ENCODE peak calls at places on chromosomes 4 and X, in eight cellular contexts. One of them, this sample, is unnamed.

GRCh38 chrX:24305905-24306304 is 8.0 kb downstream of the SUPT20HL2 start:
- DNase-seq in breast epithelium: no peak
- DNase-seq in SK-N-SH: no peak
- DNase-seq in K562: no peak
- DNase-seq in suprapubic skin: no peak
- DNase-seq in endothelial cell of umbilical vein: no peak
- DNase-seq in GM23338: no peak
- DNase-seq in HL-60: no peak
- DNase-seq in this sample: no peak

GRCh38 chr4:172826866-172827265 is 341.7 kb upstream of the GALNT7 start:
- DNase-seq in SK-N-SH: no peak
- DNase-seq in suprapubic skin: no peak
- DNase-seq in breast epithelium: no peak
- DNase-seq in GM23338: no peak
- DNase-seq in endothelial cell of umbilical vein: no peak
- DNase-seq in HL-60: no peak
- DNase-seq in K562: no peak
- DNase-seq in this sample: no peak

GRCh38 chr4:23932935-23933334 is 43.1 kb upstream of the PPARGC1A start:
- DNase-seq in K562: no peak
- DNase-seq in breast epithelium: peak; percentile 55
- DNase-seq in suprapubic skin: no peak
- DNase-seq in endothelial cell of umbilical vein: no peak
- DNase-seq in HL-60: no peak
- DNase-seq in SK-N-SH: no peak
- DNase-seq in GM23338: peak; percentile 88
- DNase-seq in this sample: no peak

GRCh38 chr4:55826986-55827385 is 7.4 kb downstream of the EXOC1L start:
- DNase-seq in breast epithelium: no peak
- DNase-seq in K562: no peak
- DNase-seq in SK-N-SH: no peak
- DNase-seq in HL-60: no peak
- DNase-seq in suprapubic skin: no peak
- DNase-seq in endothelial cell of umbilical vein: no peak
- DNase-seq in GM23338: no peak
- DNase-seq in this sample: no peak

GRCh38 chrX:101028562-101028961 is 23.3 kb downstream of the TRMT2B start:
- DNase-seq in endothelial cell of umbilical vein: no peak
- DNase-seq in K562: no peak
- DNase-seq in HL-60: no peak
- DNase-seq in breast epithelium: no peak
- DNase-seq in suprapubic skin: no peak
- DNase-seq in GM23338: no peak
- DNase-seq in SK-N-SH: no peak
- DNase-seq in this sample: no peak

GRCh38 chr4:25160714-25161598 is 707 bp upstream of the SEPSECS start:
- DNase-seq in breast epithelium: no peak
- DNase-seq in endothelial cell of umbilical vein: no peak
- DNase-seq in SK-N-SH: peak; percentile 25
- DNase-seq in K562: peak; percentile 38
- DNase-seq in suprapubic skin: no peak
- DNase-seq in GM23338: no peak
- DNase-seq in HL-60: no peak
- DNase-seq in this sample: no peak

GRCh38 chrX:150581093-150581775 is 12.8 kb downstream of the MTM1 start:
- DNase-seq in HL-60: no peak
- DNase-seq in SK-N-SH: no peak
- DNase-seq in suprapubic skin: no peak
- DNase-seq in GM23338: no peak
- DNase-seq in breast epithelium: no peak
- DNase-seq in K562: no peak
- DNase-seq in endothelial cell of umbilical vein: peak; percentile 11
- DNase-seq in this sample: no peak

GRCh38 chr4:107897823-107898222 is 33.5 kb upstream of the CYP2U1 start:
- DNase-seq in SK-N-SH: no peak
- DNase-seq in K562: no peak
- DNase-seq in GM23338: no peak
- DNase-seq in breast epithelium: no peak
- DNase-seq in suprapubic skin: no peak
- DNase-seq in HL-60: no peak
- DNase-seq in endothelial cell of umbilical vein: peak; percentile 51
- DNase-seq in this sample: no peak

GRCh38 chrX:85052207-85052606 is 48.5 kb downstream of the APOOL start:
- DNase-seq in K562: no peak
- DNase-seq in breast epithelium: no peak
- DNase-seq in suprapubic skin: no peak
- DNase-seq in endothelial cell of umbilical vein: peak; percentile 0
- DNase-seq in HL-60: no peak
- DNase-seq in SK-N-SH: no peak
- DNase-seq in GM23338: no peak
- DNase-seq in this sample: no peak

GRCh38 chrX:115579786-115580294 is 18.9 kb downstream of the PLS3 start:
- DNase-seq in K562: no peak
- DNase-seq in endothelial cell of umbilical vein: no peak
- DNase-seq in HL-60: no peak
- DNase-seq in breast epithelium: no peak
- DNase-seq in suprapubic skin: no peak
- DNase-seq in SK-N-SH: no peak
- DNase-seq in GM23338: no peak
- DNase-seq in this sample: no peak

GRCh38 chr4:118834070-118834469 is 1.9 kb downstream of the SEC24D start:
- DNase-seq in SK-N-SH: peak; percentile 23
- DNase-seq in HL-60: no peak
- DNase-seq in breast epithelium: no peak
- DNase-seq in GM23338: no peak
- DNase-seq in endothelial cell of umbilical vein: no peak
- DNase-seq in suprapubic skin: no peak
- DNase-seq in K562: no peak
- DNase-seq in this sample: no peak

GRCh38 chr4:175540151-175540550 is 271.9 kb downstream of the GPM6A start:
- DNase-seq in suprapubic skin: no peak
- DNase-seq in endothelial cell of umbilical vein: no peak
- DNase-seq in SK-N-SH: no peak
- DNase-seq in breast epithelium: no peak
- DNase-seq in HL-60: no peak
- DNase-seq in GM23338: no peak
- DNase-seq in K562: no peak
- DNase-seq in this sample: no peak

GRCh38 chr4:183905081-183905592 is at the start of gene STOX2:
- DNase-seq in HL-60: peak; percentile 66
- DNase-seq in breast epithelium: peak; percentile 44
- DNase-seq in SK-N-SH: peak; percentile 93
- DNase-seq in K562: no peak
- DNase-seq in endothelial cell of umbilical vein: peak; percentile 49
- DNase-seq in GM23338: peak; percentile 86
- DNase-seq in suprapubic skin: peak; percentile 84
- DNase-seq in this sample: no peak

GRCh38 chrX:109934434-109934833 is 68.5 kb upstream of the TMEM164 start:
- DNase-seq in HL-60: no peak
- DNase-seq in breast epithelium: no peak
- DNase-seq in suprapubic skin: no peak
- DNase-seq in GM23338: no peak
- DNase-seq in K562: no peak
- DNase-seq in endothelial cell of umbilical vein: no peak
- DNase-seq in SK-N-SH: no peak
- DNase-seq in this sample: no peak

GRCh38 chrX:9310596-9310995 is 154.3 kb upstream of the TBL1X start:
- DNase-seq in HL-60: no peak
- DNase-seq in suprapubic skin: no peak
- DNase-seq in SK-N-SH: no peak
- DNase-seq in breast epithelium: no peak
- DNase-seq in K562: no peak
- DNase-seq in GM23338: no peak
- DNase-seq in endothelial cell of umbilical vein: no peak
- DNase-seq in this sample: no peak

GRCh38 chr4:40419231-40419912 is 84.2 kb downstream of the CHRNA9 start:
- DNase-seq in breast epithelium: no peak
- DNase-seq in HL-60: no peak
- DNase-seq in SK-N-SH: no peak
- DNase-seq in suprapubic skin: no peak
- DNase-seq in K562: no peak
- DNase-seq in endothelial cell of umbilical vein: no peak
- DNase-seq in GM23338: no peak
- DNase-seq in this sample: no peak
- TF ChIP-seq POLR2AphosphoS5 in breast epithelium: no peak
- TF ChIP-seq POLR2AphosphoS5 in HL-60: no peak
- TF ChIP-seq POLR2AphosphoS5 in SK-N-SH: no peak
- TF ChIP-seq POLR2AphosphoS5 in suprapubic skin: no peak
- TF ChIP-seq POLR2AphosphoS5 in K562: no peak
- TF ChIP-seq POLR2AphosphoS5 in endothelial cell of umbilical vein: no peak
- TF ChIP-seq POLR2AphosphoS5 in GM23338: no peak
- TF ChIP-seq POLR2AphosphoS5 in this sample: no peak

DNA sequence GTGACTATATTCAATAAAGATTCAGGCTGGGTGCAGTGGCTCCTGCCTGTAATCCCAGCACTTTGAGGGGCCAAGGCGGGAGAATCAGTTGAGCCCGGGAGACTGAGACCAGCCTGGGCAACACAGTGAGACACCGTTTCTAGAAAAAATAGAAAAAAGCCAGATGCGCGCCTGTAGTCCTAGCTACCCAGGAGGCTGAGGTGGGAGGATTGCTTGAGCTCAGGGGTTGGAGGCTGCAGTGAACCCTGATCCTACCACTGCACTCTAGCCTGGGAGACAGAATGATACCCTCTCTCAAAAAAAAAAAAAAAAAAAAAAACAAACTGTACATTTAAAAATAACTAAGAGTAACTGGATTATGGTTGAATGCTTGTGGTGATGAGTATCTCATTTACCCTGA is 1.1 kb downstream of the NUDT6 start:
- DNase-seq in HL-60: no peak
- DNase-seq in K562: no peak
- DNase-seq in breast epithelium: no peak
- DNase-seq in endothelial cell of umbilical vein: no peak
- DNase-seq in suprapubic skin: no peak
- DNase-seq in SK-N-SH: no peak
- DNase-seq in GM23338: no peak
- DNase-seq in this sample: no peak
- H3K4me3 ChIP-seq in HL-60: peak overlapping the region; percentile 91
- H3K4me3 ChIP-seq in K562: peak overlapping the region; percentile 85
- H3K4me3 ChIP-seq in breast epithelium: peak overlapping the region; percentile 76
- H3K4me3 ChIP-seq in endothelial cell of umbilical vein: peak overlapping the region; percentile 90
- H3K4me3 ChIP-seq in suprapubic skin: peak overlapping the region; percentile 83
- H3K4me3 ChIP-seq in SK-N-SH: peak overlapping the region; percentile 77
- H3K4me3 ChIP-seq in GM23338: peak overlapping the region; percentile 87
- H3K4me3 ChIP-seq in this sample: peak overlapping the region; percentile 80

DNA sequence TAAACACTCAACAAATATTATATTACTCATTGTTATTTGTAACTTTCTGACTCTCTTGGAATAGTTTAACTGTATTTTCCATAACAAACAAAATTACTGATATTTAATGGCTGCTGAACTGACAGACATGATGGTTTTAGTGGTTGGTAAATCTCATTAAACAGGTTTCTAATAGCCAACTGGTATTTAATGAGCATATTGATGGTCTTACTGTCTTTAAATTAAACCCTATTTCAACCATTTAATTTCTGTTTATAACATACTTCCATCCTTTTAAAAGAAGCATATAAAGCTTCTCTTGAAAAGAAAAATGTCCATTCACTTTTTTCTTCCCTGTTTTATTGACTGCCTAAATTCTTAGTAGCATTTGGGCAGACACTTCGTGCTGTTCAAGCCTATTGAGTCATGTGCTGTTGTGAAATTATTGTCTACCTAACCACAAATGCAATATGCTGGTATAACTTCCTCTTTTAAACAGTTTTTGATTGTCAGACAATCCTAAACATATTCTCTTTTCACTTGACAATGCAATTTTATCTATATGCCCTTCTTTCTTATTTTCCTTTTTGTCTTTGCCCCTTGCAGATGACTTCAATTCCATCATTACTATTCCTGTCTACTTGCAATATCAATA is 163.9 kb upstream of the SLC7A11 start:
- DNase-seq in SK-N-SH: no peak
- DNase-seq in breast epithelium: no peak
- DNase-seq in GM23338: no peak
- DNase-seq in HL-60: peak; percentile 95
- DNase-seq in suprapubic skin: no peak
- DNase-seq in K562: no peak
- DNase-seq in endothelial cell of umbilical vein: no peak
- DNase-seq in this sample: no peak
- TF ChIP-seq POLR2AphosphoS5 in SK-N-SH: no peak
- TF ChIP-seq POLR2AphosphoS5 in breast epithelium: no peak
- TF ChIP-seq POLR2AphosphoS5 in GM23338: no peak
- TF ChIP-seq POLR2AphosphoS5 in HL-60: peak; percentile 73
- TF ChIP-seq POLR2AphosphoS5 in suprapubic skin: no peak
- TF ChIP-seq POLR2AphosphoS5 in K562: no peak
- TF ChIP-seq POLR2AphosphoS5 in endothelial cell of umbilical vein: no peak
- TF ChIP-seq POLR2AphosphoS5 in this sample: no peak

GRCh38 chrX:21946925-21947641 is 6.6 kb downstream of the SMS start:
- DNase-seq in endothelial cell of umbilical vein: peak; percentile 83
- DNase-seq in GM23338: peak; percentile 53
- DNase-seq in K562: no peak
- DNase-seq in suprapubic skin: no peak
- DNase-seq in SK-N-SH: no peak
- DNase-seq in breast epithelium: no peak
- DNase-seq in HL-60: no peak
- DNase-seq in this sample: no peak
- H3K4me3 ChIP-seq in endothelial cell of umbilical vein: peak overlapping the region; percentile 32
- H3K4me3 ChIP-seq in GM23338: peak overlapping the region; percentile 39
- H3K4me3 ChIP-seq in K562: no peak overlapping the region
- H3K4me3 ChIP-seq in suprapubic skin: no peak overlapping the region
- H3K4me3 ChIP-seq in SK-N-SH: peak overlapping the region; percentile 34
- H3K4me3 ChIP-seq in breast epithelium: no peak overlapping the region
- H3K4me3 ChIP-seq in HL-60: no peak overlapping the region
- H3K4me3 ChIP-seq in this sample: no peak overlapping the region